ENCODE peak calls at places on chromosomes 7 and 10, in five cellular contexts. C is psoas muscle, A is lower leg skin, L is lower lobe of right lung, R is tibial artery. H is an unnamed sample.

GRCh38 chr10:33353853-33354252 is 19.4 kb upstream of the NRP1 start:
- DNase-seq in C (no peak), A (no peak), L (no peak), R (no peak), H (no peak)

GRCh38 chr10:22690158-22690557 is 24.2 kb downstream of the PIP4K2A start:
- DNase-seq in C (no peak), A (no peak), L (no peak), R (no peak), H (no peak)

GRCh38 chr7:147265528-147265927 is 1148.9 kb downstream of the CNTNAP2 start:
- DNase-seq in C (no peak), A (no peak), L (no peak), R (no peak), H (no peak)

GRCh38 chr10:30980951-30981616 is 50.6 kb downstream of the ZNF438 start:
- DNase-seq in C (peak; percentile 45), A (peak; percentile 93), L (no peak), R (peak; percentile 88), H (peak; percentile 87)

GRCh38 chr7:88357794-88358533 is 51.3 kb upstream of the STEAP4 start:
- DNase-seq in C (no peak), A (no peak), L (no peak), R (no peak), H (peak; percentile 8)

GRCh38 chr10:13945760-13946460 is 359.1 kb downstream of the PRPF18 start:
- DNase-seq in C (no peak), A (no peak), L (no peak), R (no peak), H (peak; percentile 34)

GRCh38 chr7:118195837-118196474 is 12.0 kb downstream of the LSM8 start:
- DNase-seq in C (no peak), A (no peak), L (no peak), R (peak; percentile 32), H (peak; percentile 80)

GRCh38 chr7:93923291-93923690 is 1.8 kb downstream of the GNG11 start:
- DNase-seq in C (no peak), A (no peak), L (no peak), R (no peak), H (peak; percentile 30)

GRCh38 chr10:18087398-18087797 is 52.8 kb upstream of the CACNB2 start:
- DNase-seq in C (no peak), A (no peak), L (no peak), R (no peak), H (no peak)

GRCh38 chr7:98211221-98211675 is at the start of gene BHLHA15:
- DNase-seq in C (no peak), A (no peak), L (peak; percentile 73), R (peak; percentile 17), H (peak; percentile 15)

GRCh38 chr7:158753900-158754299 is 49.3 kb upstream of the NCAPG2 start:
- DNase-seq in C (no peak), A (no peak), L (no peak), R (no peak), H (no peak)

GRCh38 chr10:132372516-132373095 is 24.4 kb upstream of the PWWP2B start:
- DNase-seq in C (no peak), A (no peak), L (peak; percentile 35), R (no peak), H (no peak)

GRCh38 chr7:104943502-104944343 is 70.3 kb upstream of the KMT2E start:
- DNase-seq in C (no peak), A (peak; percentile 75), L (peak; percentile 80), R (peak; percentile 51), H (no peak)

GRCh38 chr7:5424689-5425506 is 1.3 kb upstream of the TNRC18 start:
- DNase-seq in C (peak; percentile 69), A (peak; percentile 45), L (peak; percentile 72), R (peak; percentile 67), H (peak; percentile 57)

GRCh38 chr10:103928784-103929183 is 10.8 kb upstream of the STN1 start:
- DNase-seq in C (no peak), A (no peak), L (no peak), R (no peak), H (no peak)

GRCh38 chr7:93364806-93365205 is 132.6 kb downstream of the VPS50 start:
- DNase-seq in C (no peak), A (no peak), L (no peak), R (no peak), H (no peak)

GRCh38 chr7:26500749-26501352 is 209.2 kb downstream of the SNX10 start:
- DNase-seq in C (no peak), A (no peak), L (no peak), R (no peak), H (peak; percentile 3)

GRCh38 chr10:11551915-11552602 is 59.4 kb downstream of the USP6NL start:
- DNase-seq in C (no peak), A (no peak), L (no peak), R (no peak), H (peak; percentile 81)

GRCh38 chr7:124072603-124073324 is 39.9 kb upstream of the TMEM229A start:
- DNase-seq in C (no peak), A (no peak), L (no peak), R (no peak), H (peak; percentile 17)

GRCh38 chr10:77577666-77578229 is 59.9 kb downstream of the KCNMA1 start:
- DNase-seq in C (no peak), A (no peak), L (no peak), R (no peak), H (no peak)

GRCh38 chr7:157273208-157274202 is 63.3 kb upstream of the DNAJB6 start:
- DNase-seq in C (peak; percentile 71), A (no peak), L (peak; percentile 82), R (peak; percentile 65), H (peak; percentile 67)

GRCh38 chr10:27319752-27320561 is 79.4 kb upstream of the ACBD5 start:
- DNase-seq in C (peak; percentile 64), A (peak; percentile 66), L (peak; percentile 83), R (peak; percentile 64), H (peak; percentile 1)
- H3K4me3 ChIP-seq in C (peak overlapping the region; percentile 49), A (no peak overlapping the region), L (peak overlapping the region; percentile 48), R (peak overlapping the region; percentile 26), H (peak overlapping the region; percentile 36)

DNA sequence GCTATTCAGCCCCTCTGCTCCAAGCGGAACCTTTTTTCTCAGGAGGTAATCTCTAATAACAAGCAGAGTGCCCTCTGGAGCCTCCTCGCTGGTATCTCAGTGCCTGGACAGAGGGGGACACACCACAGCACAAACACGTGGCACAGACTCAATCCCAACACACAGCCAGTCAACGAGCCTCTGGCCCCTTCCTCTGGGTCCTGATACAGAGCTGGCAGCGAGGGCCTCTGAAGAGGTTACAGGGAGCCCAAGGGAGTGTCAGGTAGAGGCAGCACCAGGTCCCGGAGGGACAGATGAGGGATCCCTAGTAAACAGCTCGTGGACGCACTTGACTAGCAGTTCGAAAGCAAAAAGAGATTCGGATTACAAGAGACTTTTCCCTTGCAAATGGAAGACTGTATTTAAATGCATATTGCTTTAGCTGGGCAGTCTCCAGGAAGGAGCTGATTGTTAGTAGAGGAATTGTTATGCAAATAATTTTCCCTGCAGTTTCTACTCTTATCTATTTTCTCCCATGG is 14.1 kb downstream of the CXCL12 start:
- DNase-seq in C (no peak), A (no peak), L (no peak), R (no peak), H (no peak)
- TF ChIP-seq CTCF in C (no peak), A (no peak), L (no peak), R (no peak), H (no peak)

DNA sequence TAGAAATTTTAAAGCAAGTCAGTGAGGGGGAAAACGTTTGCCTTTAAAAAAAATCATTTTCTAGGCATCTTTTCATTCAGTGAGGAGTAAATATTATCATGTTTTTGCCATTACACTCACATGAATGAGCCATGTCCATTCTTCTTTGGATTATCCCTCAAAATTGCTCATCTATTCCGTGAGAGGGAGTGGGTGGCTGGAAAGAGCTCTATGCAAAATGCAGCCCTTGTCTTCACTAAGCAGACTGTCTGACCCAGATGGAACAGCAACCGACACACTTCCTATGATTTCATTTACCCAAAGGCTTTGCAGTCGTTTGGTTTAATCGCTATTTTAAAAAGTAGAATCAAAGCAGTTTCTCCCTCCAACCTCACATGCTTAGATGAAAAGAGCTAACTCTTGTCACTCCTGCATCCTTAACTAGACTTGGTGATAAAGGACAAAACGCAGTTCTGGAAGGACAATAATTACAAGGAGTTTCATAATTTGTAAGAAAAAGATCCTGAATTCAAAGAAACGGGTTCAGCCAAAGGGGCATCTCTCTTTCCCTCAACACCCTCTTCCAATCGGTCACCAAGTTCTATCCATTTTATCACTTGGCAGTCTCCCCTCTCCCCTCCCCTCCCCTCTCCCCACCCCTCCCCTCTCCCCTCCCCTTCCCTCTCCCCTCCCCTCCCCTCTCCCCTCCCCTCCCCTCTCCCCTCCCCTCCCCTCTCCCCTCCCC is 198.2 kb upstream of the STK17A start:
- DNase-seq in C (no peak), A (no peak), L (no peak), R (no peak), H (no peak)
- H3K4me3 ChIP-seq in C (no peak overlapping the region), A (no peak overlapping the region), L (no peak overlapping the region), R (no peak overlapping the region), H (no peak overlapping the region)

GRCh38 chr10:25851548-25851947 is 82.5 kb upstream of the MYO3A start:
- DNase-seq in C (no peak), A (no peak), L (no peak), R (no peak), H (no peak)
- TF ChIP-seq CTCF in C (no peak), A (no peak), L (no peak), R (no peak), H (no peak)

GRCh38 chr7:15687645-15688025 is 1.2 kb upstream of the MEOX2 start:
- DNase-seq in C (peak; percentile 34), A (peak; percentile 20), L (no peak), R (peak; percentile 41), H (peak; percentile 28)
- H3K4me3 ChIP-seq in C (peak overlapping the region; percentile 71), A (peak overlapping the region; percentile 4), L (peak overlapping the region; percentile 57), R (peak overlapping the region; percentile 72), H (peak overlapping the region; percentile 73)

DNA sequence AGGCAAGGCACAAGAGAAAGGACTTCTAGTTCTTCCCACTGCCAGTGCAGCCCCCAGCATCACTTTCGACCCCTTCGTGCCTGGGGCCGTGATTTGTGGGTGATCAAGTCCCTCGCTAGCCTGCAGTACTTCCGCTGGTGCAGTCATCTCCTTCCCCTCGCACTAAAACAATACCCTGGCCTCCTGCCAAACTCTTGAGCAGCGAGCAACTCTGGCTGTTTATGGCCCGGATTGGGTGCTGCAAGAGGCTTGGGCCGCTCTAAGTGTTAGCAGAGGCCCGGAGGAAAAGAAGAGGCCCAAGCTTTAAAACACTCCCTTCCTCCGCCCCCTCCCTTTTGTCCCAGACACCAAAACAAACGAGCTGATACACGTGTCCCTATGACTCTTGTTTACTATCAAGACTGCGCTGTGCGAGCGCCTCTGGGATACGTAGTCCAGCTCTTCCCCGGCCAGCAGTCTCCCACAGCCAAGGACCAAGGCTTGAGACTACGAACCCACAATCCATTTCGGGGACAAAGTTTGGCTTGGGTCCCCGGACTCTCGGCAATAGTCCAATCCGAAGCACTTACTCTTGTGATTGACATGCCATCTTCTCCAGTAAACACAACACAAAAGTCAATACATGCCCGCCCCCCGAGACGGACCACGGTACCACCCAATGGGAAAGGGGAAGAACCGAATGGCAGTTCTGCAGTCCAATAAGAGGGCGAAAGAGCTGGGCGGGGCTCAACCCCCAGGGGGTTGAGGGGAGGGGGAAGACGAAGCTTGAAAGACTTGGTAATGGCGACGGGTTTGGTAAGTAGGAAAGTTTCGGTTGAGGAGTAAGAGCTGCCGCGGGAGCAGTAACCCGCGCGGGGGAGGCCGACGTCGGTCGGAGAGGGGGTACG is at the start of gene HBP1:
- DNase-seq in C (peak; percentile 99), A (peak; percentile 100), L (peak; percentile 98), R (peak; percentile 100), H (peak; percentile 100)
- TF ChIP-seq CTCF in C (no peak), A (no peak), L (no peak), R (no peak), H (no peak)